ENCODE peak calls at places on chromosomes 16 and 17, in nine cellular contexts. P is stimulated activated CD4-positive, alpha-beta T cell treated with anti-CD3 and anti-CD28 coated beads, Interleukin-12 subunit alpha, Interleukin-12 subunit beta, amount 100 ng/mL, for 24 hours; K is SK-N-SH; D is MV-4-11; F is Peyer's patch; B is NCI-H2107; R is NCI-H748 treated with DMSO at 0.1 percent for 48 hours; I is substantia nigra; T is tibial artery. L is an unnamed sample.

GRCh38 chr17:58302919-58303551 is 22.3 kb upstream of the MPO start:
- DNase-seq in P (no peak), K (peak; percentile 31), D (peak; percentile 80), F (no peak), B (no peak), R (no peak), I (no peak), T (no peak), L (no peak)

GRCh38 chr16:81553080-81553813 is 108.6 kb downstream of the CMIP start:
- DNase-seq in P (no peak), K (peak; percentile 48), D (no peak), F (no peak), B (no peak), R (no peak), I (no peak), T (no peak), L (no peak)

GRCh38 chr17:50697076-50697475 is 10.6 kb downstream of the ANKRD40 start:
- DNase-seq in P (no peak), K (no peak), D (no peak), F (no peak), B (no peak), R (no peak), I (no peak), T (no peak), L (no peak)

GRCh38 chr16:82641336-82641984 is 14.7 kb downstream of the CDH13 start:
- DNase-seq in P (no peak), K (no peak), D (no peak), F (no peak), B (no peak), R (no peak), I (no peak), T (no peak), L (no peak)

GRCh38 chr16:72995151-72995881 is 52.6 kb downstream of the ZFHX3 start:
- DNase-seq in P (no peak), K (peak; percentile 34), D (no peak), F (no peak), B (no peak), R (no peak), I (no peak), T (peak; percentile 60), L (no peak)

GRCh38 chr16:90008708-90009145 is 10.5 kb downstream of the DBNDD1 start:
- DNase-seq in P (peak; percentile 31), K (no peak), D (peak; percentile 87), F (no peak), B (no peak), R (no peak), I (no peak), T (no peak), L (no peak)

GRCh38 chr17:66375121-66375520 is 72.7 kb downstream of the PRKCA start:
- DNase-seq in P (no peak), K (no peak), D (no peak), F (no peak), B (no peak), R (no peak), I (no peak), T (no peak), L (no peak)

GRCh38 chr17:73481672-73482071 is 162.6 kb downstream of the SDK2 start:
- DNase-seq in P (no peak), K (no peak), D (peak; percentile 64), F (no peak), B (no peak), R (no peak), I (no peak), T (no peak), L (no peak)

GRCh38 chr17:82888583-82889495 is 49.0 kb upstream of the ZNF750 start:
- DNase-seq in P (no peak), K (peak; percentile 69), D (no peak), F (no peak), B (no peak), R (no peak), I (peak; percentile 14), T (no peak), L (no peak)

GRCh38 chr16:11439216-11439615 is 94.0 kb downstream of the RMI2 start:
- DNase-seq in P (no peak), K (no peak), D (no peak), F (no peak), B (no peak), R (no peak), I (no peak), T (no peak), L (no peak)

GRCh38 chr17:18039535-18040286 is 503 bp downstream of the GID4 start:
- DNase-seq in P (no peak), K (peak; percentile 91), D (no peak), F (no peak), B (no peak), R (no peak), I (no peak), T (no peak), L (no peak)

GRCh38 chr16:14302031-14302398 is 230.9 kb downstream of the MRTFB start:
- DNase-seq in P (no peak), K (peak; percentile 89), D (no peak), F (peak; percentile 72), B (peak; percentile 53), R (no peak), I (peak; percentile 60), T (peak; percentile 88), L (no peak)

GRCh38 chr16:26787924-26788323 is 278.8 kb upstream of the C16orf82 start:
- DNase-seq in P (no peak), K (peak; percentile 4), D (no peak), F (no peak), B (no peak), R (no peak), I (no peak), T (no peak), L (no peak)

GRCh38 chr17:82729479-82730260 is 5.7 kb upstream of the FN3K start:
- DNase-seq in P (no peak), K (no peak), D (no peak), F (peak; percentile 41), B (no peak), R (no peak), I (no peak), T (no peak), L (no peak)

GRCh38 chr16:69644790-69645189 is 79.0 kb downstream of the NFAT5 start:
- DNase-seq in P (no peak), K (no peak), D (no peak), F (no peak), B (no peak), R (no peak), I (no peak), T (no peak), L (no peak)

GRCh38 chr17:80668375-80669149 is 123.9 kb downstream of the RPTOR start:
- DNase-seq in P (no peak), K (no peak), D (no peak), F (no peak), B (no peak), R (no peak), I (no peak), T (peak; percentile 13), L (no peak)

GRCh38 chr17:58402679-58403078 is 14.7 kb downstream of the RNF43 start:
- DNase-seq in P (no peak), K (no peak), D (no peak), F (no peak), B (no peak), R (no peak), I (no peak), T (no peak), L (no peak)

GRCh38 chr17:37239690-37240344 is 136.0 kb upstream of the C17orf78 start:
- DNase-seq in P (no peak), K (peak; percentile 33), D (peak; percentile 33), F (no peak), B (no peak), R (peak; percentile 7), I (no peak), T (no peak), L (no peak)

L was measured in pulmonary artery endothelial cell.